ENCODE peak calls at places on chromosomes 5 and 9, in eight cellular contexts. U is effector memory CD4-positive, alpha-beta T cell; V is epithelial cell of esophagus; I is choroid plexus epithelial cell; R is GM23338; D is lower lobe of right lung; F is uterus; J is astrocyte. P is an unnamed sample.
A peak's percentile ranks its signal among the peaks of the same experiment; 100 is the strongest.

GRCh38 chr9:90201770-90202169 is 440.9 kb downstream of the DIRAS2 start:
- DNase-seq in U (no peak), V (no peak), I (no peak), R (no peak), D (no peak), F (no peak), J (no peak), P (no peak)

GRCh38 chr9:96232539-96233241 is 69.3 kb downstream of the HSD17B3 start:
- DNase-seq in U (no peak), V (peak; percentile 61), I (peak; percentile 78), R (peak; percentile 78), D (no peak), F (peak; percentile 75), J (peak; percentile 14), P (peak; percentile 32)

GRCh38 chr9:14479187-14479586 is 165.2 kb upstream of the NFIB start:
- DNase-seq in U (no peak), V (no peak), I (no peak), R (no peak), D (no peak), F (no peak), J (no peak), P (no peak)

GRCh38 chr9:4020038-4020746 is 279.7 kb downstream of the GLIS3 start:
- DNase-seq in U (no peak), V (peak; percentile 25), I (peak; percentile 35), R (no peak), D (no peak), F (no peak), J (peak; percentile 26), P (no peak)

GRCh38 chr5:136080483-136081180 is 51.8 kb downstream of the TGFBI start:
- DNase-seq in U (peak; percentile 33), V (peak; percentile 83), I (peak; percentile 92), R (peak; percentile 83), D (peak; percentile 91), F (peak; percentile 85), J (peak; percentile 88), P (peak; percentile 97)

GRCh38 chr9:14057347-14058077 is 256.4 kb downstream of the NFIB start:
- DNase-seq in U (no peak), V (no peak), I (no peak), R (no peak), D (no peak), F (peak; percentile 34), J (no peak), P (no peak)

GRCh38 chr5:2608391-2608790 is 143.1 kb downstream of the IRX2 start:
- DNase-seq in U (no peak), V (no peak), I (no peak), R (no peak), D (no peak), F (no peak), J (no peak), P (no peak)

GRCh38 chr9:130862747-130863146 is 27.7 kb downstream of the ABL1 start:
- DNase-seq in U (no peak), V (no peak), I (no peak), R (no peak), D (no peak), F (no peak), J (no peak), P (no peak)

GRCh38 chr5:115170128-115170923 is 618 bp upstream of the TRIM36 start:
- DNase-seq in U (no peak), V (no peak), I (peak; percentile 29), R (peak; percentile 73), D (peak; percentile 52), F (no peak), J (no peak), P (no peak)

GRCh38 chr9:136614372-136614922 is 48.3 kb upstream of the EGFL7 start:
- DNase-seq in U (no peak), V (no peak), I (peak; percentile 64), R (no peak), D (no peak), F (no peak), J (peak; percentile 82), P (peak; percentile 52)

GRCh38 chr5:133777951-133778350 is 165.6 kb upstream of the FSTL4 start:
- DNase-seq in U (no peak), V (no peak), I (no peak), R (no peak), D (no peak), F (no peak), J (no peak), P (no peak)

GRCh38 chr5:851076-851475 is 290 bp upstream of the ZDHHC11 start:
- DNase-seq in U (no peak), V (no peak), I (no peak), R (no peak), D (peak; percentile 37), F (no peak), J (no peak), P (no peak)

GRCh38 chr5:848671-849111 is 2.1 kb downstream of the ZDHHC11 start:
- DNase-seq in U (no peak), V (no peak), I (no peak), R (no peak), D (peak; percentile 45), F (no peak), J (no peak), P (no peak)

GRCh38 chr5:851553-851952 is 767 bp upstream of the ZDHHC11 start:
- DNase-seq in U (no peak), V (no peak), I (no peak), R (no peak), D (peak; percentile 33), F (no peak), J (no peak), P (no peak)

GRCh38 chr5:850511-851006 is at the start of gene ZDHHC11:
- DNase-seq in U (no peak), V (no peak), I (no peak), R (peak; percentile 37), D (peak; percentile 83), F (peak; percentile 13), J (no peak), P (no peak)

DNA sequence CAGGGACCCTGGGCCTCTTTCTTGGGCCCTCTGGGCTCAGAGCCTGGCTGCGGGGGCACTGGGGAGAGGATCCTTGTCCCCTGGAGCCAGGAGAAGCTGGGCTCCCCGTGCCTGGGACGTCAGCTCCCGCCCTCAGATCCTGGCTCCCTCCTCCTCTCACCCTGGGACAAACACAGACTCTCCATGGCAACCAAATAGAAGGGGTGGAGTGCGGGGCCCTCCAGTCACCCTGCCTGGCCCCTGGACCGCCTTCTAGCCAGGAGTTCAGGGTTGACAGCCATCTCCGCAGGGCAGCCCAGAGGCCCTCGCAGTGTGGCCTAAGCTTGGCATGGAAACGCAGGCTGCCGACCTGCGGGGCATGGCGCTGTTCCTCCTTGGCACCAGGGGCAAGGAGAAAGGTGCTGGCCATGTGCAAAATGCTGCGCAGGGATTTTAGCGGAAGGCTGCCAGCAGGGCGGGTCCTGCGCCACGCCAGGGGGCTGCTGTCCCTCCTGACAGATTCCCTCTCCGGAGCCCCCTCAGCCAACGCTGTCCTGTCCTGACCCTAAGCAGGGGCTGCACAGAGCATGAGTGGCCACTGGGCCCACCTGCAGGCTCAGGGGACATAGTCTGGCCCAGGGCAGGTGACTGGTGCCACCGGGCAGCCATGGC is 1.0 kb downstream of the ZDHHC11 start:
- DNase-seq in U (no peak), V (no peak), I (no peak), R (peak; percentile 35), D (peak; percentile 58), F (peak; percentile 14), J (no peak), P (no peak)
- H3K4me3 ChIP-seq in U (no peak overlapping the region), V (no peak overlapping the region), I (no peak overlapping the region), R (no peak overlapping the region), D (peak overlapping the region; percentile 43), F (no peak overlapping the region), J (no peak overlapping the region), P (no peak overlapping the region)

GRCh38 chr9:104091028-104091590 is 3.0 kb upstream of the SMC2 start:
- DNase-seq in U (no peak), V (no peak), I (no peak), R (no peak), D (no peak), F (no peak), J (no peak), P (no peak)
- H3K4me3 ChIP-seq in U (no peak overlapping the region), V (no peak overlapping the region), I (no peak overlapping the region), R (no peak overlapping the region), D (peak overlapping the region; percentile 25), F (peak overlapping the region; percentile 18), J (no peak overlapping the region), P (no peak overlapping the region)

GRCh38 chr5:179378116-179378440 is 32.8 kb upstream of the ADAMTS2 start:
- DNase-seq in U (no peak), V (no peak), I (no peak), R (no peak), D (no peak), F (no peak), J (no peak), P (no peak)
- H3K4me3 ChIP-seq in U (no peak overlapping the region), V (no peak overlapping the region), I (no peak overlapping the region), R (no peak overlapping the region), D (no peak overlapping the region), F (no peak overlapping the region), J (no peak overlapping the region), P (no peak overlapping the region)

GRCh38 chr9:124019771-124020519 is 8.4 kb downstream of the LHX2 start:
- DNase-seq in U (no peak), V (no peak), I (no peak), R (no peak), D (no peak), F (no peak), J (no peak), P (no peak)

GRCh38 chr9:124018731-124019697 is 7.4 kb downstream of the LHX2 start:
- DNase-seq in U (no peak), V (no peak), I (no peak), R (peak; percentile 64), D (no peak), F (no peak), J (no peak), P (no peak)

GRCh38 chr9:124016152-124017063 is 4.8 kb downstream of the LHX2 start:
- DNase-seq in U (no peak), V (no peak), I (no peak), R (no peak), D (no peak), F (no peak), J (no peak), P (no peak)

GRCh38 chr9:124017064-124017928 is 5.7 kb downstream of the LHX2 start:
- DNase-seq in U (no peak), V (no peak), I (no peak), R (peak; percentile 54), D (no peak), F (no peak), J (no peak), P (no peak)

GRCh38 chr9:124017929-124018730 is 6.6 kb downstream of the LHX2 start:
- DNase-seq in U (no peak), V (no peak), I (no peak), R (peak; percentile 69), D (no peak), F (no peak), J (no peak), P (no peak)
- H3K4me3 ChIP-seq in U (no peak overlapping the region), V (no peak overlapping the region), I (no peak overlapping the region), R (peak overlapping the region; percentile 68), D (peak overlapping the region; percentile 25), F (no peak overlapping the region), J (peak overlapping the region; percentile 32), P (no peak overlapping the region)

P was measured in brain microvascular endothelial cell.